ENCODE peak calls at places on chromosomes 7 and 10, in nine cellular contexts. F is heart right ventricle, M is SJSA1, L is upper lobe of left lung, C is endothelial cell of umbilical vein, W is lower lobe of right lung, D is spleen, B is left ventricle myocardium inferior, T is sigmoid colon. N is an unnamed sample.

GRCh38 chr10:33566426-33566825 is 232.0 kb upstream of the NRP1 start:
- DNase-seq in T (no peak), M (peak), D (no peak), L (no peak), F (no peak), W (no peak), C (no peak), B (no peak), N (no peak)

GRCh38 chr7:137127806-137128205 is 215.7 kb downstream of the PTN start:
- DNase-seq in T (no peak), B (no peak), L (no peak), C (no peak), F (no peak), D (no peak), M (no peak), W (no peak), N (no peak)

GRCh38 chr7:150791746-150792452 is 8.3 kb downstream of the TMEM176B start:
- DNase-seq in T (no peak), D (no peak), L (no peak), B (no peak), M (no peak), W (no peak), C (no peak), F (no peak), N (no peak)

GRCh38 chr7:91310829-91311460 is 46.7 kb downstream of the FZD1 start:
- DNase-seq in C (no peak), M (no peak), T (peak), D (no peak), B (peak), F (no peak), W (no peak), L (no peak), N (no peak)

GRCh38 chr10:59895629-59896116 is 10.7 kb downstream of the CCDC6 start:
- DNase-seq in W (no peak), D (no peak), F (no peak), C (no peak), L (no peak), B (no peak), T (peak), M (no peak), N (no peak)

GRCh38 chr10:73405556-73405955 is 8.3 kb downstream of the ANXA7 start:
- DNase-seq in C (no peak), L (no peak), T (no peak), M (no peak), D (no peak), B (no peak), F (no peak), W (no peak), N (no peak)

GRCh38 chr7:95190515-95190914 is 133.8 kb downstream of the PON1 start:
- DNase-seq in C (no peak), L (no peak), T (no peak), D (no peak), W (no peak), B (no peak), M (no peak), F (no peak), N (no peak)

GRCh38 chr7:34747842-34748241 is 89.8 kb downstream of the NPSR1 start:
- DNase-seq in C (no peak), F (no peak), L (peak), W (no peak), D (no peak), T (no peak), M (no peak), B (no peak), N (no peak)

GRCh38 chr10:88386878-88387773 is 196.0 kb downstream of the RNLS start:
- DNase-seq in L (peak), C (peak), M (no peak), T (peak), B (no peak), F (no peak), D (no peak), W (no peak), N (peak)

GRCh38 chr7:139189357-139189756 is 41.7 kb upstream of the UBN2 start:
- DNase-seq in C (no peak), M (no peak), W (no peak), L (no peak), F (no peak), D (no peak), B (no peak), T (no peak), N (no peak)

GRCh38 chr7:73701357-73701995 is 18.0 kb downstream of the STX1A start:
- DNase-seq in F (no peak), M (peak), T (no peak), D (no peak), C (peak), W (no peak), B (no peak), L (no peak), N (no peak)

GRCh38 chr7:134289423-134289822 is 27.3 kb downstream of the SLC35B4 start:
- DNase-seq in T (no peak), L (no peak), W (no peak), B (no peak), C (no peak), D (no peak), M (no peak), F (no peak), N (no peak)

GRCh38 chr10:62264702-62265436 is 3.8 kb downstream of the RTKN2 start:
- DNase-seq in M (peak), B (no peak), D (no peak), T (no peak), L (peak), W (no peak), F (no peak), C (peak), N (no peak)

GRCh38 chr10:80192553-80192952 is 12.8 kb downstream of the ANXA11 start:
- DNase-seq in M (no peak), F (no peak), W (no peak), L (no peak), C (no peak), D (no peak), T (no peak), B (no peak), N (no peak)
- H3K27ac ChIP-seq in M (no peak), F (no peak), W (peak), L (no peak), C (no peak), D (peak), T (no peak), B (peak), N (no peak)

DNA sequence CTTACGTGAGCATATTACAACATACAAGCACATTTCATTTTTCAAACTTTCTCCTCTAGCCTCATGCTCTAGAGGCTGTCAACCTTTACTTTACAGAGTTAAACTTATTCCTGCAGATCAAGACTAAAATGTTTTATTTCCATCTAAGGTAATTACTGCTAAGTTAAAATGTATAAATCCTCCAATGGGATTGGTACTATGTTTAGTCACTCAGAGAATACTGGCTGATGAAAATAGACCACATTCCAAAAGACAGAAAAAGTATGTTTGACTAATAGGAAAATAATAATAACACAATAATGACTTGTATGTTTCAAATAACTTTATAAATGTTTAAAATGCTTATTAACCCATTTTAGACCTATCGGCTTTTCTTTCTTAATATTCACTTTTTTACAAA is 8.5 kb upstream of the TRDMT1 start:
- DNase-seq in F (no peak), M (no peak), W (no peak), L (no peak), C (no peak), B (no peak), T (no peak), D (no peak), N (no peak)
- H3K27ac ChIP-seq in F (no peak), M (peak), W (no peak), L (no peak), C (no peak), B (no peak), T (no peak), D (peak), N (no peak)

DNA sequence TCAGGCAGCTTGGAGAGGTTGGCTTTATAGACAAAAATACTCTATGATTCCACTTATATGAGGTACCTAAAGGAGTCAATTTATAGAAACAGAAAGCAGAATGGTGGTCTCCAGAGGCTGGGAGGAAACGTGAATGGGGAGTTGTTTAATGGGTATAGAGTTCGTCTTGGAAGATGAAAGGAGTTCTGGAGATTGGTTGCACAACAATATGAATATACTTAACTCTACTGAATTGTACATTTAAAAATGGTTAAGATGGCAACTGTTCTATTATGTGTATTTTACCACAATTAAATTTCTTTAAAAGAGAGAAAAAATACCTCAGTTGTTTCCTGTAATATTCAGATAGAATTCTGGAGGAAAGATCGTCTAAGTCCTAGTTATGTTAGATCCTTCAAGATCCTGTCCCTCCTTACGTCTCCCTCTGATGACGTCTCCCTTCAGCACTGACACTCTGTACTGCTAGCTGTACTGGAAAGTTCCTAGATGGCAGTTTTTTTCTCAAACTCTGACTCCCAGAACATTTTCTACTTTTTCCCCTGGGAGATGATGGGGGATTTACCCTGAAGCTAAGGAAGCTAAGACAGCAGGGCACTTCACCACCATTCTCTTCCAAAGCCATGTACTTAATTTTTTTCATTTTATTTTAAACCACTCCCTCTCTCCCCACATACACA is 53.2 kb upstream of the CAV2 start:
- DNase-seq in C (no peak), F (no peak), T (no peak), W (no peak), M (no peak), D (no peak), L (no peak), B (no peak), N (no peak)
- H3K27ac ChIP-seq in C (no peak), F (no peak), T (peak), W (no peak), M (no peak), D (peak), L (no peak), B (peak), N (no peak)

GRCh38 chr7:99831595-99831994 is 3.8 kb downstream of the CYP3A43 start:
- DNase-seq in D (no peak), F (no peak), L (no peak), B (no peak), T (no peak), W (no peak), M (no peak), C (no peak), N (no peak)

GRCh38 chr7:99829520-99830160 is 1.8 kb downstream of the CYP3A43 start:
- DNase-seq in W (no peak), B (no peak), F (no peak), D (no peak), T (no peak), L (no peak), C (no peak), M (no peak), N (no peak)

GRCh38 chr7:99827040-99827778 is 604 bp upstream of the CYP3A43 start:
- DNase-seq in D (no peak), B (no peak), W (no peak), F (no peak), T (no peak), M (no peak), C (no peak), L (peak), N (no peak)

GRCh38 chr7:99825873-99826272 is 1.9 kb upstream of the CYP3A43 start:
- DNase-seq in T (no peak), L (no peak), W (no peak), D (no peak), B (no peak), M (no peak), F (no peak), C (no peak), N (no peak)

DNA sequence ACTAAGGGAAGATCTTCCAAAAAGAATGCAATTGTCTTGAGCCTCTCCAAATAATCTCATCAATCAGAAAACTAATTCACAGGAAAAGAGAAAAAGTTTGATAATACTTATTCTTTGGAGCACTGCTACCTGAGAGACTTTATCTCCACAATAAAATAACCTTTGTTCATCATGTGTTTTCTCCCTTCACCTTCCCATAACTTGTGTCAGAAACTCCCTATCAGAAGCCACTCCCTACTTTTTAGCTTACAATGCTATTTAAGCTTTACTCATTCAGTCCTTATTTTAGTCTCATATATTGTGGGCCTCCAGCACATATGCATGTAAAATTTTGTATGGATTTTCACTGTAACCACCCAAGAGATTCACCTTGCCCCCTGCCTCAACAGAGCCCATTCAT is 1.0 kb downstream of the CYP3A43 start:
- DNase-seq in F (no peak), T (no peak), D (no peak), M (no peak), W (no peak), B (no peak), C (no peak), L (no peak), N (no peak)
- H3K27ac ChIP-seq in F (no peak), T (no peak), D (no peak), M (no peak), W (no peak), B (no peak), C (no peak), L (no peak), N (no peak)

N was measured in caudate nucleus.